ENCODE peak calls at places on chromosomes 3 and 15, in nine cellular contexts. P, E, O, R, U, M, B, N and X are unnamed samples.

GRCh38 chr3:66480666-66481065 is 20.2 kb downstream of the LRIG1 start:
- DNase-seq in P (no peak), E (peak), O (no peak), R (peak), U (peak), M (no peak), B (no peak), N (no peak), X (no peak)

GRCh38 chr3:71554649-71555048 is 28.9 kb downstream of the FOXP1 start:
- DNase-seq in P (no peak), E (no peak), O (no peak), R (no peak), U (no peak), M (no peak), B (no peak), N (no peak), X (no peak)

GRCh38 chr3:171435143-171435542 is 25.1 kb downstream of the TNIK start:
- DNase-seq in P (no peak), E (no peak), O (no peak), R (no peak), U (no peak), M (no peak), B (no peak), N (no peak), X (no peak)

GRCh38 chr3:127886276-127886862 is 28.7 kb upstream of the KBTBD12 start:
- DNase-seq in P (no peak), E (no peak), O (no peak), R (no peak), U (no peak), M (no peak), B (no peak), N (no peak), X (no peak)

GRCh38 chr3:154901263-154901662 is 178.9 kb upstream of the MME start:
- DNase-seq in P (no peak), E (no peak), O (no peak), R (no peak), U (no peak), M (no peak), B (no peak), N (no peak), X (no peak)

GRCh38 chr15:85691350-85692240 is 103.1 kb downstream of the KLHL25 start:
- DNase-seq in P (no peak), E (no peak), O (no peak), R (peak), U (no peak), M (no peak), B (no peak), N (no peak), X (no peak)

GRCh38 chr3:143654906-143655305 is 193.4 kb downstream of the SLC9A9 start:
- DNase-seq in P (no peak), E (peak), O (no peak), R (no peak), U (peak), M (no peak), B (no peak), N (no peak), X (no peak)

GRCh38 chr3:103047640-103048370 is 613.0 kb downstream of the ZPLD1 start:
- DNase-seq in P (no peak), E (peak), O (no peak), R (no peak), U (peak), M (no peak), B (no peak), N (no peak), X (no peak)

GRCh38 chr3:57221883-57222282 is 5.6 kb upstream of the APPL1 start:
- DNase-seq in P (no peak), E (no peak), O (peak), R (no peak), U (peak), M (no peak), B (peak), N (no peak), X (no peak)

GRCh38 chr15:95865330-95865739 is 465.2 kb upstream of the NR2F2 start:
- DNase-seq in P (no peak), E (no peak), O (no peak), R (no peak), U (no peak), M (no peak), B (no peak), N (no peak), X (no peak)

GRCh38 chr3:121431717-121432517 is 113.9 kb downstream of the POLQ start:
- DNase-seq in P (no peak), E (peak), O (peak), R (peak), U (peak), M (no peak), B (peak), N (no peak), X (peak)

GRCh38 chr3:38662544-38662943 is 13.1 kb upstream of the SCN5A start:
- DNase-seq in P (peak), E (peak), O (no peak), R (no peak), U (peak), M (no peak), B (peak), N (no peak), X (no peak)

GRCh38 chr3:13583251-13584180 is 34.6 kb downstream of the FBLN2 start:
- DNase-seq in P (no peak), E (no peak), O (no peak), R (no peak), U (no peak), M (no peak), B (no peak), N (no peak), X (no peak)

GRCh38 chr15:74200394-74200793 is 2.2 kb downstream of the STRA6 start:
- DNase-seq in P (no peak), E (peak), O (no peak), R (no peak), U (peak), M (no peak), B (no peak), N (no peak), X (no peak)

GRCh38 chr3:149080699-149081091 is 5.6 kb downstream of the HLTF start:
- DNase-seq in P (no peak), E (peak), O (no peak), R (no peak), U (peak), M (no peak), B (no peak), N (no peak), X (no peak)

GRCh38 chr3:169241928-169242751 is 421.4 kb downstream of the MECOM start:
- DNase-seq in P (peak), E (peak), O (peak), R (no peak), U (peak), M (no peak), B (peak), N (no peak), X (no peak)

GRCh38 chr3:18738393-18739097 is 313.4 kb upstream of the SATB1 start:
- DNase-seq in P (no peak), E (no peak), O (no peak), R (no peak), U (no peak), M (no peak), B (no peak), N (no peak), X (no peak)

GRCh38 chr15:35665855-35666536 is 120.0 kb upstream of the DPH6 start:
- DNase-seq in P (no peak), E (no peak), O (no peak), R (no peak), U (no peak), M (no peak), B (no peak), N (no peak), X (no peak)